ENCODE peak calls at places on chromosomes 11 and 22, in four cellular contexts. One of them, this sample, is unnamed.

GRCh38 chr22:24120029-24120428 is 61.3 kb upstream of the SUSD2 start:
- DNase-seq in stimulated activated effector memory CD8-positive, alpha-beta T cell treated with anti-CD3 and anti-CD28 coated beads, Interleukin-12 subunit alpha, Interleukin-12 subunit beta, amount 100 ng/mL, for 72 hours: no peak
- DNase-seq in stimulated activated CD8-positive, alpha-beta memory T cell treated with anti-CD3 and anti-CD28 coated beads, Interleukin-15, amount 100 ng/mL, for 1 hour: no peak
- DNase-seq in activated T-cell treated with anti-CD3 and anti-CD28 coated beads, Interleukin-2, amount 50 U/mL, for 48 hours: no peak
- DNase-seq in this sample: no peak

GRCh38 chr11:112270551-112271180 is 10.0 kb upstream of the PLET1 start:
- DNase-seq in stimulated activated effector memory CD8-positive, alpha-beta T cell treated with anti-CD3 and anti-CD28 coated beads, Interleukin-12 subunit alpha, Interleukin-12 subunit beta, amount 100 ng/mL, for 72 hours: no peak
- DNase-seq in stimulated activated CD8-positive, alpha-beta memory T cell treated with anti-CD3 and anti-CD28 coated beads, Interleukin-15, amount 100 ng/mL, for 1 hour: no peak
- DNase-seq in activated T-cell treated with anti-CD3 and anti-CD28 coated beads, Interleukin-2, amount 50 U/mL, for 48 hours: no peak
- DNase-seq in this sample: no peak

GRCh38 chr11:38593649-38594048 is 1995.6 kb upstream of the RAG2 start:
- DNase-seq in stimulated activated effector memory CD8-positive, alpha-beta T cell treated with anti-CD3 and anti-CD28 coated beads, Interleukin-12 subunit alpha, Interleukin-12 subunit beta, amount 100 ng/mL, for 72 hours: no peak
- DNase-seq in stimulated activated CD8-positive, alpha-beta memory T cell treated with anti-CD3 and anti-CD28 coated beads, Interleukin-15, amount 100 ng/mL, for 1 hour: no peak
- DNase-seq in activated T-cell treated with anti-CD3 and anti-CD28 coated beads, Interleukin-2, amount 50 U/mL, for 48 hours: no peak
- DNase-seq in this sample: no peak

GRCh38 chr22:30206964-30207363 is 39.6 kb downstream of the LIF start:
- DNase-seq in stimulated activated effector memory CD8-positive, alpha-beta T cell treated with anti-CD3 and anti-CD28 coated beads, Interleukin-12 subunit alpha, Interleukin-12 subunit beta, amount 100 ng/mL, for 72 hours: no peak
- DNase-seq in stimulated activated CD8-positive, alpha-beta memory T cell treated with anti-CD3 and anti-CD28 coated beads, Interleukin-15, amount 100 ng/mL, for 1 hour: no peak
- DNase-seq in activated T-cell treated with anti-CD3 and anti-CD28 coated beads, Interleukin-2, amount 50 U/mL, for 48 hours: no peak
- DNase-seq in this sample: no peak

GRCh38 chr22:25167834-25168601 is 31.6 kb upstream of the CRYBB3 start:
- DNase-seq in stimulated activated effector memory CD8-positive, alpha-beta T cell treated with anti-CD3 and anti-CD28 coated beads, Interleukin-12 subunit alpha, Interleukin-12 subunit beta, amount 100 ng/mL, for 72 hours: no peak
- DNase-seq in stimulated activated CD8-positive, alpha-beta memory T cell treated with anti-CD3 and anti-CD28 coated beads, Interleukin-15, amount 100 ng/mL, for 1 hour: no peak
- DNase-seq in activated T-cell treated with anti-CD3 and anti-CD28 coated beads, Interleukin-2, amount 50 U/mL, for 48 hours: no peak
- DNase-seq in this sample: no peak

GRCh38 chr11:69662021-69662698 is 13.0 kb downstream of the LTO1 start:
- DNase-seq in stimulated activated effector memory CD8-positive, alpha-beta T cell treated with anti-CD3 and anti-CD28 coated beads, Interleukin-12 subunit alpha, Interleukin-12 subunit beta, amount 100 ng/mL, for 72 hours: no peak
- DNase-seq in stimulated activated CD8-positive, alpha-beta memory T cell treated with anti-CD3 and anti-CD28 coated beads, Interleukin-15, amount 100 ng/mL, for 1 hour: no peak
- DNase-seq in activated T-cell treated with anti-CD3 and anti-CD28 coated beads, Interleukin-2, amount 50 U/mL, for 48 hours: no peak
- DNase-seq in this sample: no peak

GRCh38 chr11:73358071-73358470 is 18.1 kb upstream of the RELT start:
- DNase-seq in stimulated activated effector memory CD8-positive, alpha-beta T cell treated with anti-CD3 and anti-CD28 coated beads, Interleukin-12 subunit alpha, Interleukin-12 subunit beta, amount 100 ng/mL, for 72 hours: no peak
- DNase-seq in stimulated activated CD8-positive, alpha-beta memory T cell treated with anti-CD3 and anti-CD28 coated beads, Interleukin-15, amount 100 ng/mL, for 1 hour: no peak
- DNase-seq in activated T-cell treated with anti-CD3 and anti-CD28 coated beads, Interleukin-2, amount 50 U/mL, for 48 hours: no peak
- DNase-seq in this sample: no peak

GRCh38 chr11:63841554-63841953 is 2.6 kb downstream of the MARK2 start:
- DNase-seq in stimulated activated effector memory CD8-positive, alpha-beta T cell treated with anti-CD3 and anti-CD28 coated beads, Interleukin-12 subunit alpha, Interleukin-12 subunit beta, amount 100 ng/mL, for 72 hours: no peak
- DNase-seq in stimulated activated CD8-positive, alpha-beta memory T cell treated with anti-CD3 and anti-CD28 coated beads, Interleukin-15, amount 100 ng/mL, for 1 hour: no peak
- DNase-seq in activated T-cell treated with anti-CD3 and anti-CD28 coated beads, Interleukin-2, amount 50 U/mL, for 48 hours: no peak
- DNase-seq in this sample: no peak

GRCh38 chr11:117972589-117973445 is 13.4 kb upstream of the IL10RA start:
- DNase-seq in stimulated activated effector memory CD8-positive, alpha-beta T cell treated with anti-CD3 and anti-CD28 coated beads, Interleukin-12 subunit alpha, Interleukin-12 subunit beta, amount 100 ng/mL, for 72 hours: no peak
- DNase-seq in stimulated activated CD8-positive, alpha-beta memory T cell treated with anti-CD3 and anti-CD28 coated beads, Interleukin-15, amount 100 ng/mL, for 1 hour: no peak
- DNase-seq in activated T-cell treated with anti-CD3 and anti-CD28 coated beads, Interleukin-2, amount 50 U/mL, for 48 hours: no peak
- DNase-seq in this sample: no peak

GRCh38 chr11:10323793-10324170 is 18.9 kb downstream of the ADM start:
- DNase-seq in stimulated activated effector memory CD8-positive, alpha-beta T cell treated with anti-CD3 and anti-CD28 coated beads, Interleukin-12 subunit alpha, Interleukin-12 subunit beta, amount 100 ng/mL, for 72 hours: no peak
- DNase-seq in stimulated activated CD8-positive, alpha-beta memory T cell treated with anti-CD3 and anti-CD28 coated beads, Interleukin-15, amount 100 ng/mL, for 1 hour: no peak
- DNase-seq in activated T-cell treated with anti-CD3 and anti-CD28 coated beads, Interleukin-2, amount 50 U/mL, for 48 hours: no peak
- DNase-seq in this sample: no peak

GRCh38 chr11:6385046-6385777 is 5.1 kb upstream of the SMPD1 start:
- DNase-seq in stimulated activated effector memory CD8-positive, alpha-beta T cell treated with anti-CD3 and anti-CD28 coated beads, Interleukin-12 subunit alpha, Interleukin-12 subunit beta, amount 100 ng/mL, for 72 hours: no peak
- DNase-seq in stimulated activated CD8-positive, alpha-beta memory T cell treated with anti-CD3 and anti-CD28 coated beads, Interleukin-15, amount 100 ng/mL, for 1 hour: no peak
- DNase-seq in activated T-cell treated with anti-CD3 and anti-CD28 coated beads, Interleukin-2, amount 50 U/mL, for 48 hours: no peak
- DNase-seq in this sample: no peak

GRCh38 chr22:45887202-45888131 is 89.5 kb downstream of the WNT7B start:
- DNase-seq in stimulated activated effector memory CD8-positive, alpha-beta T cell treated with anti-CD3 and anti-CD28 coated beads, Interleukin-12 subunit alpha, Interleukin-12 subunit beta, amount 100 ng/mL, for 72 hours: no peak
- DNase-seq in stimulated activated CD8-positive, alpha-beta memory T cell treated with anti-CD3 and anti-CD28 coated beads, Interleukin-15, amount 100 ng/mL, for 1 hour: no peak
- DNase-seq in activated T-cell treated with anti-CD3 and anti-CD28 coated beads, Interleukin-2, amount 50 U/mL, for 48 hours: no peak
- DNase-seq in this sample: no peak

GRCh38 chr11:65982824-65983588 is 19.0 kb downstream of the EIF1AD start:
- DNase-seq in stimulated activated effector memory CD8-positive, alpha-beta T cell treated with anti-CD3 and anti-CD28 coated beads, Interleukin-12 subunit alpha, Interleukin-12 subunit beta, amount 100 ng/mL, for 72 hours: no peak
- DNase-seq in stimulated activated CD8-positive, alpha-beta memory T cell treated with anti-CD3 and anti-CD28 coated beads, Interleukin-15, amount 100 ng/mL, for 1 hour: no peak
- DNase-seq in activated T-cell treated with anti-CD3 and anti-CD28 coated beads, Interleukin-2, amount 50 U/mL, for 48 hours: no peak
- DNase-seq in this sample: no peak

GRCh38 chr22:46480396-46480795 is 57.0 kb downstream of the CELSR1 start:
- DNase-seq in stimulated activated effector memory CD8-positive, alpha-beta T cell treated with anti-CD3 and anti-CD28 coated beads, Interleukin-12 subunit alpha, Interleukin-12 subunit beta, amount 100 ng/mL, for 72 hours: no peak
- DNase-seq in stimulated activated CD8-positive, alpha-beta memory T cell treated with anti-CD3 and anti-CD28 coated beads, Interleukin-15, amount 100 ng/mL, for 1 hour: no peak
- DNase-seq in activated T-cell treated with anti-CD3 and anti-CD28 coated beads, Interleukin-2, amount 50 U/mL, for 48 hours: no peak
- DNase-seq in this sample: no peak

GRCh38 chr11:105699203-105699602 is 89.3 kb downstream of the GRIA4 start:
- DNase-seq in stimulated activated effector memory CD8-positive, alpha-beta T cell treated with anti-CD3 and anti-CD28 coated beads, Interleukin-12 subunit alpha, Interleukin-12 subunit beta, amount 100 ng/mL, for 72 hours: no peak
- DNase-seq in stimulated activated CD8-positive, alpha-beta memory T cell treated with anti-CD3 and anti-CD28 coated beads, Interleukin-15, amount 100 ng/mL, for 1 hour: no peak
- DNase-seq in activated T-cell treated with anti-CD3 and anti-CD28 coated beads, Interleukin-2, amount 50 U/mL, for 48 hours: no peak
- DNase-seq in this sample: no peak

GRCh38 chr11:100612766-100613165 is 74.3 kb upstream of the ARHGAP42 start:
- DNase-seq in stimulated activated effector memory CD8-positive, alpha-beta T cell treated with anti-CD3 and anti-CD28 coated beads, Interleukin-12 subunit alpha, Interleukin-12 subunit beta, amount 100 ng/mL, for 72 hours: no peak
- DNase-seq in stimulated activated CD8-positive, alpha-beta memory T cell treated with anti-CD3 and anti-CD28 coated beads, Interleukin-15, amount 100 ng/mL, for 1 hour: no peak
- DNase-seq in activated T-cell treated with anti-CD3 and anti-CD28 coated beads, Interleukin-2, amount 50 U/mL, for 48 hours: no peak
- DNase-seq in this sample: no peak

GRCh38 chr11:83299681-83300080 is 13.5 kb upstream of the CCDC90B start:
- DNase-seq in stimulated activated effector memory CD8-positive, alpha-beta T cell treated with anti-CD3 and anti-CD28 coated beads, Interleukin-12 subunit alpha, Interleukin-12 subunit beta, amount 100 ng/mL, for 72 hours: no peak
- DNase-seq in stimulated activated CD8-positive, alpha-beta memory T cell treated with anti-CD3 and anti-CD28 coated beads, Interleukin-15, amount 100 ng/mL, for 1 hour: no peak
- DNase-seq in activated T-cell treated with anti-CD3 and anti-CD28 coated beads, Interleukin-2, amount 50 U/mL, for 48 hours: no peak
- DNase-seq in this sample: no peak

GRCh38 chr11:92728628-92729027 is 240.8 kb upstream of the MTNR1B start:
- DNase-seq in stimulated activated effector memory CD8-positive, alpha-beta T cell treated with anti-CD3 and anti-CD28 coated beads, Interleukin-12 subunit alpha, Interleukin-12 subunit beta, amount 100 ng/mL, for 72 hours: no peak
- DNase-seq in stimulated activated CD8-positive, alpha-beta memory T cell treated with anti-CD3 and anti-CD28 coated beads, Interleukin-15, amount 100 ng/mL, for 1 hour: no peak
- DNase-seq in activated T-cell treated with anti-CD3 and anti-CD28 coated beads, Interleukin-2, amount 50 U/mL, for 48 hours: no peak
- DNase-seq in this sample: no peak

GRCh38 chr11:92424281-92424680 is 199.7 kb downstream of the FAT3 start:
- DNase-seq in stimulated activated effector memory CD8-positive, alpha-beta T cell treated with anti-CD3 and anti-CD28 coated beads, Interleukin-12 subunit alpha, Interleukin-12 subunit beta, amount 100 ng/mL, for 72 hours: no peak
- DNase-seq in stimulated activated CD8-positive, alpha-beta memory T cell treated with anti-CD3 and anti-CD28 coated beads, Interleukin-15, amount 100 ng/mL, for 1 hour: no peak
- DNase-seq in activated T-cell treated with anti-CD3 and anti-CD28 coated beads, Interleukin-2, amount 50 U/mL, for 48 hours: no peak
- DNase-seq in this sample: no peak

GRCh38 chr11:116466231-116466630 is 306.6 kb downstream of the BUD13 start:
- DNase-seq in stimulated activated effector memory CD8-positive, alpha-beta T cell treated with anti-CD3 and anti-CD28 coated beads, Interleukin-12 subunit alpha, Interleukin-12 subunit beta, amount 100 ng/mL, for 72 hours: no peak
- DNase-seq in stimulated activated CD8-positive, alpha-beta memory T cell treated with anti-CD3 and anti-CD28 coated beads, Interleukin-15, amount 100 ng/mL, for 1 hour: no peak
- DNase-seq in activated T-cell treated with anti-CD3 and anti-CD28 coated beads, Interleukin-2, amount 50 U/mL, for 48 hours: no peak
- DNase-seq in this sample: no peak